ENCODE peak calls at places on chromosomes 4 and X, in nine cellular contexts. K is stimulated activated CD4-positive, alpha-beta T cell treated with anti-CD3 and anti-CD28 coated beads, Interleukin-4, amount 100 ng/mL, for 1 hour; J is HS-5; W is activated CD8-positive, alpha-beta T cell treated with anti-CD3 and anti-CD28 coated beads, Interleukin-2, amount 10 ng/mL, durations not matched to agents 7 days and 5 days; V is Ammon's horn; D is NCI-H1694 treated with DMSO at 0.1 percent for 48 hours; R is GM04504; Z is iris pigment epithelial cell; E is CD8-positive, alpha-beta T cell. B is an unnamed sample.

GRCh38 chrX:77014655-77015377 is 432.4 kb upstream of the FGF16 start:
- DNase-seq in K (no peak), J (no peak), W (no peak), V (peak), D (no peak), R (no peak), Z (no peak), E (no peak), B (no peak)

GRCh38 chrX:31506360-31506759 is 434.5 kb upstream of the FTHL17 start:
- DNase-seq in K (no peak), J (no peak), W (no peak), V (no peak), D (no peak), R (no peak), Z (no peak), E (no peak), B (no peak)

GRCh38 chr4:85210353-85210752 is 243.9 kb upstream of the WDFY3 start:
- DNase-seq in K (no peak), J (peak), W (no peak), V (no peak), D (no peak), R (no peak), Z (peak), E (no peak), B (peak)

GRCh38 chr4:186623546-186623945 is 68.2 kb upstream of the MTNR1A start:
- DNase-seq in K (no peak), J (no peak), W (no peak), V (no peak), D (no peak), R (no peak), Z (no peak), E (no peak), B (no peak)

GRCh38 chrX:20531667-20532066 is 265.0 kb upstream of the RPS6KA3 start:
- DNase-seq in K (no peak), J (no peak), W (no peak), V (no peak), D (no peak), R (no peak), Z (no peak), E (no peak), B (no peak)

GRCh38 chr4:91502365-91502764 is 801.4 kb upstream of the GRID2 start:
- DNase-seq in K (no peak), J (peak), W (no peak), V (no peak), D (peak), R (no peak), Z (no peak), E (no peak), B (no peak)

GRCh38 chrX:63967541-63967940 is 182.5 kb upstream of the ARHGEF9 start:
- DNase-seq in K (no peak), J (no peak), W (no peak), V (no peak), D (no peak), R (no peak), Z (no peak), E (no peak), B (no peak)

GRCh38 chr4:40916880-40917279 is 167.1 kb downstream of the NSUN7 start:
- DNase-seq in K (peak), J (no peak), W (peak), V (no peak), D (no peak), R (no peak), Z (peak), E (peak), B (no peak)

GRCh38 chr4:139887378-139887801 is 221.8 kb downstream of the MGST2 start:
- DNase-seq in K (no peak), J (no peak), W (no peak), V (no peak), D (no peak), R (no peak), Z (peak), E (no peak), B (no peak)

GRCh38 chr4:100095729-100096595 is 94.3 kb downstream of the DDIT4L start:
- DNase-seq in K (peak), J (peak), W (peak), V (peak), D (peak), R (peak), Z (peak), E (peak), B (peak)

GRCh38 chrX:117607571-117607970 is 509.0 kb downstream of the KLHL13 start:
- DNase-seq in K (no peak), J (no peak), W (no peak), V (no peak), D (no peak), R (no peak), Z (no peak), E (no peak), B (no peak)

GRCh38 chr4:53459548-53459947 is 82.1 kb downstream of the FIP1L1 start:
- DNase-seq in K (no peak), J (peak), W (no peak), V (no peak), D (no peak), R (no peak), Z (peak), E (no peak), B (peak)

GRCh38 chr4:39689970-39690369 is 8.0 kb upstream of the UBE2K start:
- DNase-seq in K (no peak), J (no peak), W (no peak), V (no peak), D (no peak), R (no peak), Z (no peak), E (no peak), B (no peak)

GRCh38 chr4:40749717-40750460 is at the start of gene NSUN7:
- DNase-seq in K (peak), J (no peak), W (peak), V (no peak), D (no peak), R (no peak), Z (peak), E (no peak), B (peak)

GRCh38 chr4:99723555-99724450 is 66.2 kb upstream of the C4orf54 start:
- DNase-seq in K (peak), J (peak), W (no peak), V (peak), D (no peak), R (peak), Z (peak), E (no peak), B (peak)

GRCh38 chrX:24536551-24536950 is 71.5 kb downstream of the PDK3 start:
- DNase-seq in K (no peak), J (no peak), W (no peak), V (no peak), D (no peak), R (no peak), Z (no peak), E (no peak), B (no peak)

GRCh38 chrX:119041175-119041574 is 31.6 kb upstream of the CT47C1 start:
- DNase-seq in K (no peak), J (peak), W (no peak), V (no peak), D (no peak), R (peak), Z (peak), E (no peak), B (peak)

GRCh38 chr4:7029212-7029611 is 14.0 kb upstream of the TADA2B start:
- DNase-seq in K (no peak), J (no peak), W (no peak), V (no peak), D (no peak), R (no peak), Z (no peak), E (no peak), B (no peak)

GRCh38 chr4:140247237-140247636 is 93.3 kb upstream of the MAML3 start:
- DNase-seq in K (no peak), J (no peak), W (no peak), V (no peak), D (no peak), R (no peak), Z (no peak), E (no peak), B (no peak)

GRCh38 chr4:107913283-107913899 is 18.0 kb upstream of the CYP2U1 start:
- DNase-seq in K (no peak), J (no peak), W (peak), V (peak), D (peak), R (no peak), Z (peak), E (peak), B (no peak)

GRCh38 chr4:2702770-2703169 is 53.4 kb downstream of the TNIP2 start:
- DNase-seq in K (no peak), J (no peak), W (no peak), V (no peak), D (no peak), R (no peak), Z (no peak), E (no peak), B (no peak)

GRCh38 chr4:166169111-166169510 is 296.1 kb downstream of the TLL1 start:
- DNase-seq in K (no peak), J (no peak), W (no peak), V (no peak), D (no peak), R (no peak), Z (peak), E (no peak), B (no peak)

GRCh38 chr4:69970071-69970470 is 4.5 kb upstream of the CSN2 start:
- DNase-seq in K (no peak), J (no peak), W (no peak), V (no peak), D (no peak), R (no peak), Z (peak), E (no peak), B (no peak)

GRCh38 chrX:39652336-39652735 is 445.4 kb downstream of the BCOR start:
- DNase-seq in K (peak), J (no peak), W (peak), V (peak), D (peak), R (no peak), Z (no peak), E (no peak), B (no peak)

GRCh38 chrX:29090811-29091210 is 503.6 kb downstream of the IL1RAPL1 start:
- DNase-seq in K (no peak), J (no peak), W (no peak), V (peak), D (no peak), R (no peak), Z (peak), E (no peak), B (no peak)

GRCh38 chrX:124388562-124388961 is 42.2 kb downstream of the SH2D1A start:
- DNase-seq in K (peak), J (no peak), W (peak), V (peak), D (peak), R (peak), Z (peak), E (peak), B (peak)

GRCh38 chr4:125728568-125728967 is 413.8 kb downstream of the FAT4 start:
- DNase-seq in K (no peak), J (no peak), W (no peak), V (no peak), D (no peak), R (peak), Z (peak), E (no peak), B (peak)

GRCh38 chr4:109016200-109016599 is 253.3 kb upstream of the ETNPPL start:
- DNase-seq in K (no peak), J (no peak), W (no peak), V (no peak), D (no peak), R (no peak), Z (no peak), E (no peak), B (no peak)

GRCh38 chr4:128337863-128338262 is 50.2 kb upstream of the PGRMC2 start:
- DNase-seq in K (no peak), J (no peak), W (no peak), V (no peak), D (no peak), R (no peak), Z (no peak), E (no peak), B (no peak)

GRCh38 chrX:13662537-13662841 is 9.5 kb downstream of the TCEANC start:
- DNase-seq in K (no peak), J (no peak), W (no peak), V (no peak), D (no peak), R (peak), Z (peak), E (no peak), B (no peak)

GRCh38 chr4:152780267-152780811 is 585 bp downstream of the ARFIP1 start:
- DNase-seq in K (no peak), J (peak), W (no peak), V (no peak), D (peak), R (peak), Z (peak), E (no peak), B (no peak)

GRCh38 chr4:102675142-102675541 is 85.6 kb downstream of the MANBA start:
- DNase-seq in K (no peak), J (no peak), W (no peak), V (no peak), D (no peak), R (no peak), Z (peak), E (no peak), B (no peak)

GRCh38 chr4:184165291-184165690 is 52.4 kb downstream of the ENPP6 start:
- DNase-seq in K (no peak), J (no peak), W (no peak), V (no peak), D (no peak), R (no peak), Z (peak), E (no peak), B (peak)

GRCh38 chr4:40309250-40309774 is 25.8 kb upstream of the CHRNA9 start:
- DNase-seq in K (peak), J (peak), W (peak), V (peak), D (no peak), R (peak), Z (peak), E (peak), B (no peak)